ENCODE peak calls at places on chromosomes 3 and 15, in eight cellular contexts. H is heart left ventricle; O is EH; X is cardiac septum; B is stimulated activated CD8-positive, alpha-beta memory T cell treated with anti-CD3 and anti-CD28 coated beads, Interleukin-7, amount 100 ng/mL, for 4 hours; D is BJ; W is uterus; E is mesothelial cell of epicardium. L is an unnamed sample.

GRCh38 chr3:20340324-20340928 is 154.4 kb upstream of the SGO1 start:
- DNase-seq in X (peak; percentile 76), O (peak; percentile 73), W (peak; percentile 52), H (peak; percentile 48), B (peak; percentile 3), D (no peak), E (peak; percentile 82), L (peak; percentile 83)

GRCh38 chr3:197031315-197032285 is 2.0 kb upstream of the MELTF start:
- DNase-seq in B (no peak), O (peak; percentile 99), W (peak; percentile 97), D (peak; percentile 82), X (no peak), H (peak; percentile 88), E (no peak), L (peak; percentile 73)

GRCh38 chr3:100743535-100743934 is 34.2 kb downstream of the TFG start:
- DNase-seq in W (no peak), E (no peak), H (no peak), D (no peak), B (no peak), O (no peak), X (no peak), L (no peak)

GRCh38 chr3:39361252-39361927 is 21.8 kb upstream of the SLC25A38 start:
- DNase-seq in D (no peak), H (no peak), O (no peak), E (no peak), W (no peak), X (no peak), B (peak; percentile 36), L (no peak)

GRCh38 chr15:60945196-60945595 is 283.9 kb downstream of the RORA start:
- DNase-seq in O (no peak), D (no peak), W (peak; percentile 34), X (peak; percentile 79), B (no peak), H (peak; percentile 82), E (no peak), L (no peak)

GRCh38 chr15:55999635-56000034 is 6.2 kb upstream of the NEDD4 start:
- DNase-seq in D (no peak), W (no peak), X (no peak), E (no peak), B (no peak), O (no peak), H (no peak), L (no peak)

GRCh38 chr3:42544492-42545283 is 37.1 kb downstream of the SEC22C start:
- DNase-seq in D (no peak), E (no peak), H (peak; percentile 70), B (no peak), X (peak; percentile 71), W (peak; percentile 23), O (peak; percentile 19), L (no peak)

GRCh38 chr3:169146112-169146665 is 517.3 kb downstream of the MECOM start:
- DNase-seq in O (peak; percentile 27), D (no peak), E (peak; percentile 68), W (peak; percentile 22), H (peak; percentile 62), B (no peak), X (peak; percentile 80), L (no peak)

GRCh38 chr3:25293736-25294135 is 134.3 kb upstream of the RARB start:
- DNase-seq in O (no peak), D (no peak), X (no peak), H (no peak), B (no peak), E (no peak), W (peak; percentile 32), L (no peak)

GRCh38 chr15:72222433-72222832 is 8.6 kb downstream of the PKM start:
- DNase-seq in H (peak; percentile 83), X (peak; percentile 89), E (no peak), O (peak; percentile 53), B (no peak), W (no peak), D (no peak), L (no peak)

GRCh38 chr15:75056036-75056435 is 32.6 kb downstream of the PPCDC start:
- DNase-seq in E (no peak), H (no peak), X (peak; percentile 43), D (no peak), O (no peak), B (no peak), W (no peak), L (no peak)

GRCh38 chr3:15454965-15455364 is 27.6 kb downstream of the EAF1 start:
- DNase-seq in X (no peak), B (no peak), H (no peak), W (no peak), O (no peak), D (no peak), E (no peak), L (no peak)